ENCODE peak calls at places on chromosomes 4 and X, in seven cellular contexts. P is HepG2, B is right lobe of liver, U is spleen, V is ovary, N is uterus, J is IMR-90. E is an unnamed sample.

GRCh38 chrX:42536286-42536685 is 241.7 kb downstream of the PPP1R2C start:
- DNase-seq in J (no peak), U (no peak), P (no peak), B (no peak), N (no peak), V (no peak), E (no peak)

GRCh38 chr4:77881460-77882295 is 19.0 kb downstream of the MRPL1 start:
- DNase-seq in V (no peak), J (peak; percentile 52), P (peak; percentile 80), B (no peak), U (no peak), N (no peak), E (no peak)

GRCh38 chr4:158302076-158302866 is 92.0 kb downstream of the TMEM144 start:
- DNase-seq in B (no peak), V (no peak), U (no peak), J (peak; percentile 80), N (no peak), P (no peak), E (no peak)

GRCh38 chrX:134177527-134177926 is 59.5 kb upstream of the CCDC160 start:
- DNase-seq in B (no peak), V (no peak), N (no peak), P (no peak), U (no peak), J (no peak), E (no peak)

GRCh38 chr4:6633091-6633906 is 7.2 kb upstream of the MRFAP1 start:
- DNase-seq in N (no peak), B (no peak), J (peak; percentile 49), P (peak; percentile 82), U (peak; percentile 50), V (no peak), E (peak; percentile 66)

GRCh38 chrX:102917801-102918200 is 19.3 kb upstream of the RAB40AL start:
- DNase-seq in J (no peak), V (no peak), B (no peak), N (no peak), P (no peak), U (no peak), E (no peak)

GRCh38 chrX:120302434-120302833 is 8.8 kb downstream of the TMEM255A start:
- DNase-seq in B (no peak), P (no peak), U (peak; percentile 91), J (no peak), V (no peak), N (no peak), E (no peak)

GRCh38 chr4:153771058-153771457 is 11.2 kb upstream of the RNF175 start:
- DNase-seq in N (no peak), J (no peak), B (no peak), P (no peak), V (no peak), U (no peak), E (no peak)

GRCh38 chr4:26252349-26252748 is 68.5 kb upstream of the RBPJ start:
- DNase-seq in U (no peak), N (no peak), J (no peak), V (no peak), B (no peak), P (peak; percentile 78), E (no peak)

GRCh38 chr4:123121241-123121907 is 199.0 kb upstream of the NUDT6 start:
- DNase-seq in V (no peak), B (no peak), U (no peak), J (peak; percentile 73), P (peak; percentile 69), N (no peak), E (no peak)

GRCh38 chr4:181272427-181272826 is 970.8 kb upstream of the TENM3 start:
- DNase-seq in V (no peak), P (no peak), B (no peak), U (no peak), N (no peak), J (no peak), E (peak; percentile 6)

GRCh38 chr4:2831611-2832308 is 11.9 kb upstream of the ADD1 start:
- DNase-seq in N (no peak), V (peak; percentile 23), J (no peak), P (no peak), U (peak; percentile 83), B (peak; percentile 48), E (peak; percentile 9)

GRCh38 chr4:88823058-88823919 is 125.7 kb upstream of the NAP1L5 start:
- DNase-seq in B (peak; percentile 92), U (peak; percentile 91), P (peak; percentile 61), N (peak; percentile 86), V (peak; percentile 90), J (peak; percentile 98), E (peak; percentile 85)

GRCh38 chrX:153662266-153662665 is 11.3 kb downstream of the PNCK start:
- DNase-seq in U (peak; percentile 83), B (peak; percentile 56), J (peak; percentile 15), N (no peak), P (peak; percentile 48), V (no peak), E (peak; percentile 38)

GRCh38 chr4:15158410-15159091 is 156.3 kb downstream of the CPEB2 start:
- DNase-seq in U (no peak), P (no peak), V (no peak), B (no peak), J (no peak), N (no peak), E (no peak)

GRCh38 chr4:43325220-43325967 is 432.9 kb downstream of the GRXCR1 start:
- DNase-seq in N (no peak), B (no peak), J (peak; percentile 44), P (no peak), V (no peak), U (no peak), E (no peak)

GRCh38 chrX:129706395-129707072 is 32.2 kb upstream of the XPNPEP2 start:
- DNase-seq in V (no peak), N (no peak), U (no peak), J (no peak), P (no peak), B (no peak), E (no peak)

GRCh38 chr4:73911746-73912145 is 42.6 kb downstream of the CXCL1 start:
- DNase-seq in J (no peak), U (no peak), B (no peak), P (no peak), V (no peak), N (no peak), E (no peak)

GRCh38 chr4:151199496-151200190 is 77.3 kb upstream of the PRSS48 start:
- DNase-seq in P (peak; percentile 47), U (no peak), V (no peak), N (no peak), B (no peak), J (no peak), E (peak; percentile 31)

GRCh38 chrX:108468486-108468885 is 28.8 kb downstream of the COL4A5 start:
- DNase-seq in P (no peak), J (peak; percentile 71), V (no peak), B (no peak), N (no peak), U (no peak), E (no peak)

GRCh38 chr4:4712800-4713528 is 146.5 kb upstream of the MSX1 start:
- DNase-seq in V (no peak), J (no peak), U (no peak), N (no peak), P (peak; percentile 91), B (no peak), E (no peak)

GRCh38 chr4:74202062-74202586 is 44.2 kb downstream of the MTHFD2L start:
- DNase-seq in V (no peak), P (peak; percentile 98), U (no peak), B (no peak), N (no peak), J (peak; percentile 53), E (no peak)

DNA sequence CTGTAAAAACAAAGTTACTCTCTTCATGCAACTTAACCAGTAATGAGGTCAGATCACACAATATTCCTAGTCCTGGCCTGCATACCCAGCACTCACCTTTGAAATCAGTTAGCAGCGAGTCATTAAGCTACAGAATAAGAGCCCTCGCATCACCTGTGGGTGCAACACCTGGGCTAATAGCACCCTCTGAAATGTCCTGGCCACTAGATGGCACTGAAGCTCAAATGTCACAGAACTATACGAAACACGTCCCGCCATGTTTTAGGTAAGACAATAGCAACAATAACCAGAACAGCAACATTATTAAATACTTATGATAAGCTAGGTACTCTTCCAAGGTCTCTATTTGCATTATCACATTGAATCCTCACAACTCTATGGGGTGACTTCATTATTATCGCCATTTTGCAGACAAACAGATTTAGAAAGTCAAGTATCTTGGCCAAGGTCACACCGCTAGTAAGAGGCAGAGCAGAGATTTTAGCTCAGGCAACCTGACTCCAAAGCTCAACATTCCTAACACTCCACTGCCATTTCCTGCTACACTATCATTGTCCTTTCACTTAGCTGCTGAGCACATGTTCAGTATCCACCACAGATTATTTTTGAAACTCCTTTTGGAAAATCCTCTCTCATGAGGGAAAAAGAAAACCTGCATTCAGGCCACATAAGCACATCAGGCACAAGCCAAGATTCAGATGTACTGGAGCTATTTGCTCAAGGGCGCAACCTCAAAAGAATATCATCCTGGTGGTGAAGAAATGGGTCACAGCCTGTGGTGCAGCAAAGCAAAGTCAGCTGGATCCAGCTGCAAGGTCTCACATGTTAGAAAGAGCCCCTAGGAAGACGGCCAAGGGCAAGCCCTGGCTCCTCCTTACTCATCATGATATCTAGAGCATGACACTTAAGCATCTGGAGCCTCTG is 59.5 kb upstream of the KDR start:
- DNase-seq in P (peak; percentile 35), N (peak; percentile 42), U (no peak), V (no peak), J (peak; percentile 66), B (no peak), E (no peak)
- H3K27ac ChIP-seq in P (no peak overlapping the region), N (peak overlapping the region; percentile 17), U (no peak overlapping the region), V (no peak overlapping the region), J (peak overlapping the region; percentile 72), B (no peak overlapping the region), E (no peak overlapping the region)

GRCh38 chr4:144695721-144696120 is 49.8 kb downstream of the HHIP start:
- DNase-seq in V (no peak), P (no peak), J (no peak), U (no peak), N (no peak), B (no peak), E (no peak)
- TF ChIP-seq POLR2A in V (no peak), P (no peak), J (no peak), U (no peak), N (no peak), B (no peak), E (no peak)

DNA sequence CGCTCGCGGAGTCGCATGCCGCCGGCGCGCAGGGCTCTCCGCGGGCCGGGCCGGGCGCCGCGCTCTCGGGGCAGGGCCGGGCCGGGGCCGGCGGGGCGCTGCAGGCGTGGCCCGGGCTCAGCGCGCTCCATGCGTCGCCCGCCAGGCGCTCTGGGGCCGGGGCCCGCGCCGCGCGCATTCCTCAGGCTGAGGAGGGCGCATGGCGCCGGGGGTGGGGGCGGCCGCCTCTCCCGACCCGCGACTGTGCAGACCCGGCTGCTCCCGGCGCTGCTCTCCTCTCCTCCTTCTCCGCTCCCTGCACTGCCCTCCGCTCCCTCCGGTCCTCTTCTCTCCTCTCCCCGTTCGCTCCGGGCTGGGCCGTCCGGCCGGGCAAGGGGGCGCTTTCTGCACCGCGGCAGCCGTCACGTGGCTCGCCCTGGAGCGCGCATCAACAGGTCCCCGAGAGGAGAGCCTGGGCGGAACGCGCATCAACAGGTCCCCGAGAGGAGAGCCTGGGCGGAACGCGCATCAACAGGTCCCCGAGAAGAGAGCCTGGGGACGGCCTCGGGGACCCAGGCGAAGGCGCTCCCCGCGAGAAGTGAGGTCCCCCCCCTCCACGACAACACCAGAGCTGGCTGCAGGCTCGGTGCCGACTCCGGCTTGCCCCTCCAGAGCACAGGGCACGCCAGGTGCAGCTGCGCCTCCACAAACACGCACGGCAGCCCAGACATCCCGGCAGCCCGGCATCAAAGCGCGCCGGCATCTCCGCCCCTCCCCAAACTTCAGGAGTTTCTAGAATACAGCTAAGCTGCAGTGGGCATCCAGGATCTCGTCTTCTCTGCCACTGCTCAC is 12.9 kb downstream of the PPP2R3B start:
- DNase-seq in U (peak; percentile 79), B (no peak), P (peak; percentile 27), N (no peak), V (no peak), J (peak; percentile 27), E (peak; percentile 39)
- TF ChIP-seq CTCF in U (no peak), B (no peak), P (peak; percentile 48), N (no peak), V (no peak), J (no peak), E (no peak)

GRCh38 chrX:28398352-28398751 is 188.9 kb upstream of the IL1RAPL1 start:
- DNase-seq in P (no peak), J (no peak), V (no peak), N (no peak), U (no peak), B (no peak), E (no peak)
- H3K27ac ChIP-seq in P (no peak overlapping the region), J (no peak overlapping the region), V (no peak overlapping the region), N (no peak overlapping the region), U (no peak overlapping the region), B (no peak overlapping the region), E (no peak overlapping the region)